ENCODE peak calls at places on chromosomes 7 and 10, in five cellular contexts. Z, S, P, D and U are unnamed samples.

GRCh38 chr7:158302274-158303070 is 285.2 kb downstream of the PTPRN2 start:
- DNase-seq in Z (no peak), S (no peak), P (no peak), D (no peak), U (no peak)

GRCh38 chr7:85230623-85231022 is 43.8 kb upstream of the SEMA3D start:
- DNase-seq in Z (no peak), S (no peak), P (no peak), D (no peak), U (no peak)

GRCh38 chr10:10796061-10796773 is 221.5 kb upstream of the CELF2 start:
- DNase-seq in Z (no peak), S (no peak), P (no peak), D (no peak), U (peak; percentile 60)

GRCh38 chr10:18483787-18484186 is 167.6 kb downstream of the NSUN6 start:
- DNase-seq in Z (no peak), S (no peak), P (no peak), D (no peak), U (no peak)

GRCh38 chr10:52568309-52568708 is 204.3 kb downstream of the MBL2 start:
- DNase-seq in Z (no peak), S (no peak), P (no peak), D (no peak), U (no peak)

GRCh38 chr7:65477326-65477725 is 103.7 kb downstream of the ZNF92 start:
- DNase-seq in Z (no peak), S (no peak), P (no peak), D (no peak), U (no peak)

GRCh38 chr7:50409856-50410468 is 40.2 kb downstream of the FIGNL1 start:
- DNase-seq in Z (no peak), S (no peak), P (no peak), D (no peak), U (no peak)

GRCh38 chr7:8938036-8938435 is 504.6 kb downstream of the NXPH1 start:
- DNase-seq in Z (no peak), S (no peak), P (no peak), D (no peak), U (no peak)

GRCh38 chr10:46514431-46514861 is 42.0 kb downstream of the GPRIN2 start:
- DNase-seq in Z (no peak), S (no peak), P (no peak), D (peak; percentile 18), U (no peak)

GRCh38 chr7:141649137-141649864 is 52.7 kb downstream of the DENND11 start:
- DNase-seq in Z (no peak), S (peak; percentile 75), P (no peak), D (no peak), U (no peak)

GRCh38 chr10:16902606-16903005 is 85.4 kb upstream of the RSU1 start:
- DNase-seq in Z (no peak), S (no peak), P (no peak), D (no peak), U (no peak)

GRCh38 chr10:12073526-12073925 is 4.8 kb downstream of the DHTKD1 start:
- DNase-seq in Z (no peak), S (no peak), P (no peak), D (no peak), U (no peak)

GRCh38 chr10:89346264-89346971 is 18.6 kb downstream of the IFIT3 start:
- DNase-seq in Z (no peak), S (peak; percentile 64), P (no peak), D (no peak), U (no peak)

GRCh38 chr7:111789880-111790279 is 227.6 kb upstream of the IMMP2L start:
- DNase-seq in Z (no peak), S (peak; percentile 1), P (no peak), D (no peak), U (no peak)

GRCh38 chr10:101850747-101851146 is 7.1 kb upstream of the KCNIP2 start:
- DNase-seq in Z (no peak), S (no peak), P (no peak), D (no peak), U (no peak)

GRCh38 chr7:129780257-129781127 is 169.0 kb downstream of the NRF1 start:
- DNase-seq in Z (no peak), S (no peak), P (no peak), D (peak; percentile 92), U (no peak)

GRCh38 chr7:128890306-128891109 is 20.0 kb downstream of the KCP start:
- DNase-seq in Z (no peak), S (no peak), P (no peak), D (peak; percentile 65), U (no peak)

GRCh38 chr10:90674927-90675326 is 182.9 kb downstream of the HTR7 start:
- DNase-seq in Z (peak; percentile 93), S (peak; percentile 93), P (peak; percentile 69), D (no peak), U (no peak)

GRCh38 chr7:127710635-127711034 is 58.6 kb downstream of the SND1 start:
- DNase-seq in Z (no peak), S (no peak), P (no peak), D (no peak), U (no peak)

GRCh38 chr10:76086571-76087260 is 655.3 kb downstream of the LRMDA start:
- DNase-seq in Z (peak; percentile 45), S (peak; percentile 12), P (no peak), D (peak; percentile 72), U (no peak)

GRCh38 chr7:129990403-129991192 is 37.8 kb upstream of the UBE2H start:
- DNase-seq in Z (no peak), S (no peak), P (no peak), D (no peak), U (no peak)

GRCh38 chr7:95921543-95921942 is 149.2 kb downstream of the DYNC1I1 start:
- DNase-seq in Z (no peak), S (no peak), P (no peak), D (no peak), U (no peak)

GRCh38 chr10:96700477-96701099 is 19.7 kb downstream of the PIK3AP1 start:
- DNase-seq in Z (no peak), S (no peak), P (no peak), D (no peak), U (no peak)

GRCh38 chr10:113047605-113047962 is 97.5 kb downstream of the TCF7L2 start:
- DNase-seq in Z (no peak), S (peak; percentile 68), P (no peak), D (no peak), U (no peak)

GRCh38 chr7:71626206-71626605 is 494.3 kb downstream of the GALNT17 start:
- DNase-seq in Z (no peak), S (no peak), P (no peak), D (no peak), U (no peak)